ENCODE peak calls at places on chromosomes 3 and 15, in five cellular contexts. One of them, this sample, is unnamed. For H3K4me1, the result is how much of the 10 kb centered on the place peaks cover.

GRCh38 chr3:86594838-86595237 is 396.1 kb downstream of the VGLL3 start:
- DNase-seq in CD8-positive, alpha-beta memory T cell: no peak
- DNase-seq in Caco-2: no peak
- DNase-seq in CD4-positive, alpha-beta memory T cell: no peak
- DNase-seq in NT2/D1: no peak
- DNase-seq in this sample: no peak

GRCh38 chr3:107942244-107942643 is 148.6 kb downstream of the CD47 start:
- DNase-seq in NT2/D1: no peak
- DNase-seq in CD8-positive, alpha-beta memory T cell: no peak
- DNase-seq in CD4-positive, alpha-beta memory T cell: no peak
- DNase-seq in Caco-2: no peak
- DNase-seq in this sample: no peak

GRCh38 chr3:41365973-41366372 is 166.7 kb downstream of the CTNNB1 start:
- DNase-seq in CD8-positive, alpha-beta memory T cell: no peak
- DNase-seq in Caco-2: no peak
- DNase-seq in CD4-positive, alpha-beta memory T cell: no peak
- DNase-seq in NT2/D1: no peak
- DNase-seq in this sample: no peak

GRCh38 chr3:70763894-70764293 is 451.5 kb upstream of the MDFIC2 start:
- DNase-seq in CD4-positive, alpha-beta memory T cell: no peak
- DNase-seq in NT2/D1: no peak
- DNase-seq in CD8-positive, alpha-beta memory T cell: no peak
- DNase-seq in Caco-2: no peak
- DNase-seq in this sample: no peak

GRCh38 chr15:80618666-80619481 is 76.2 kb upstream of the ABHD17C start:
- DNase-seq in CD4-positive, alpha-beta memory T cell: no peak
- DNase-seq in CD8-positive, alpha-beta memory T cell: no peak
- DNase-seq in Caco-2: no peak
- DNase-seq in NT2/D1: no peak
- DNase-seq in this sample: no peak

GRCh38 chr15:72796515-72797337 is 13.2 kb upstream of the ADPGK start:
- DNase-seq in CD8-positive, alpha-beta memory T cell: peak
- DNase-seq in NT2/D1: no peak
- DNase-seq in CD4-positive, alpha-beta memory T cell: no peak
- DNase-seq in Caco-2: peak
- DNase-seq in this sample: no peak

GRCh38 chr3:23880703-23881339 is 36.0 kb downstream of the NKIRAS1 start:
- DNase-seq in CD4-positive, alpha-beta memory T cell: no peak
- DNase-seq in NT2/D1: no peak
- DNase-seq in CD8-positive, alpha-beta memory T cell: no peak
- DNase-seq in Caco-2: no peak
- DNase-seq in this sample: no peak

GRCh38 chr3:18372786-18373405 is 52.2 kb downstream of the SATB1 start:
- DNase-seq in Caco-2: no peak
- DNase-seq in NT2/D1: no peak
- DNase-seq in CD8-positive, alpha-beta memory T cell: peak
- DNase-seq in CD4-positive, alpha-beta memory T cell: no peak
- DNase-seq in this sample: no peak

GRCh38 chr3:145522179-145522578 is 638.8 kb downstream of the PLOD2 start:
- DNase-seq in CD4-positive, alpha-beta memory T cell: no peak
- DNase-seq in CD8-positive, alpha-beta memory T cell: no peak
- DNase-seq in NT2/D1: no peak
- DNase-seq in Caco-2: no peak
- DNase-seq in this sample: no peak

GRCh38 chr3:47910777-47911440 is 105.3 kb downstream of the MAP4 start:
- DNase-seq in CD4-positive, alpha-beta memory T cell: no peak
- DNase-seq in NT2/D1: peak
- DNase-seq in Caco-2: no peak
- DNase-seq in CD8-positive, alpha-beta memory T cell: no peak
- DNase-seq in this sample: no peak

GRCh38 chr3:27883266-27883665 is 161.1 kb upstream of the EOMES start:
- DNase-seq in Caco-2: no peak
- DNase-seq in CD4-positive, alpha-beta memory T cell: no peak
- DNase-seq in NT2/D1: no peak
- DNase-seq in CD8-positive, alpha-beta memory T cell: no peak
- DNase-seq in this sample: no peak

GRCh38 chr15:48842501-48842900 is 31.6 kb upstream of the CEP152 start:
- DNase-seq in NT2/D1: no peak
- DNase-seq in CD8-positive, alpha-beta memory T cell: no peak
- DNase-seq in CD4-positive, alpha-beta memory T cell: no peak
- DNase-seq in Caco-2: no peak
- DNase-seq in this sample: no peak

GRCh38 chr3:117439812-117440211 is 730.2 kb downstream of the TUSC7 start:
- DNase-seq in Caco-2: no peak
- DNase-seq in CD4-positive, alpha-beta memory T cell: no peak
- DNase-seq in CD8-positive, alpha-beta memory T cell: no peak
- DNase-seq in NT2/D1: peak
- DNase-seq in this sample: no peak

GRCh38 chr15:41341519-41341918 is 8.8 kb downstream of the NUSAP1 start:
- DNase-seq in NT2/D1: no peak
- DNase-seq in Caco-2: no peak
- DNase-seq in CD8-positive, alpha-beta memory T cell: no peak
- DNase-seq in CD4-positive, alpha-beta memory T cell: no peak
- DNase-seq in this sample: no peak

GRCh38 chr15:34818531-34818930 is 23.2 kb upstream of the ACTC1 start:
- DNase-seq in CD8-positive, alpha-beta memory T cell: no peak
- DNase-seq in NT2/D1: no peak
- DNase-seq in CD4-positive, alpha-beta memory T cell: no peak
- DNase-seq in Caco-2: no peak
- DNase-seq in this sample: no peak

GRCh38 chr15:93943607-93944006 is 287.8 kb upstream of the MCTP2 start:
- DNase-seq in Caco-2: no peak
- DNase-seq in NT2/D1: no peak
- DNase-seq in CD8-positive, alpha-beta memory T cell: no peak
- DNase-seq in CD4-positive, alpha-beta memory T cell: no peak
- DNase-seq in this sample: no peak

GRCh38 chr3:29463306-29463705 is 182.4 kb downstream of the RBMS3 start:
- DNase-seq in NT2/D1: no peak
- DNase-seq in Caco-2: no peak
- DNase-seq in CD8-positive, alpha-beta memory T cell: no peak
- DNase-seq in CD4-positive, alpha-beta memory T cell: no peak
- DNase-seq in this sample: no peak

GRCh38 chr15:62067448-62068044 is 769 bp downstream of the C2CD4A start:
- DNase-seq in Caco-2: no peak
- DNase-seq in NT2/D1: no peak
- DNase-seq in CD4-positive, alpha-beta memory T cell: no peak
- DNase-seq in CD8-positive, alpha-beta memory T cell: no peak
- DNase-seq in this sample: no peak

GRCh38 chr3:120348065-120348980 is 831 bp downstream of the LRRC58 start:
- DNase-seq in Caco-2: no peak
- DNase-seq in NT2/D1: no peak
- DNase-seq in CD4-positive, alpha-beta memory T cell: peak
- DNase-seq in CD8-positive, alpha-beta memory T cell: no peak
- DNase-seq in this sample: no peak

GRCh38 chr3:1365528-1365927 is 272.7 kb downstream of the CNTN6 start:
- DNase-seq in NT2/D1: no peak
- DNase-seq in CD8-positive, alpha-beta memory T cell: no peak
- DNase-seq in Caco-2: no peak
- DNase-seq in CD4-positive, alpha-beta memory T cell: no peak
- DNase-seq in this sample: no peak

GRCh38 chr15:67783303-67783702 is 42.0 kb upstream of the SKOR1 start:
- DNase-seq in Caco-2: no peak
- DNase-seq in CD4-positive, alpha-beta memory T cell: peak
- DNase-seq in CD8-positive, alpha-beta memory T cell: peak
- DNase-seq in NT2/D1: no peak
- DNase-seq in this sample: no peak

GRCh38 chr3:174125267-174125844 is 727.8 kb downstream of the NLGN1 start:
- DNase-seq in NT2/D1: peak
- DNase-seq in CD4-positive, alpha-beta memory T cell: no peak
- DNase-seq in CD8-positive, alpha-beta memory T cell: no peak
- DNase-seq in Caco-2: no peak
- DNase-seq in this sample: no peak

GRCh38 chr3:62167566-62168262 is 205.6 kb downstream of the FEZF2 start:
- DNase-seq in CD4-positive, alpha-beta memory T cell: no peak
- DNase-seq in NT2/D1: no peak
- DNase-seq in Caco-2: no peak
- DNase-seq in CD8-positive, alpha-beta memory T cell: no peak
- DNase-seq in this sample: no peak

GRCh38 chr3:194070220-194070633 is 65.7 kb upstream of the HES1 start:
- DNase-seq in Caco-2: no peak
- DNase-seq in NT2/D1: no peak
- DNase-seq in CD8-positive, alpha-beta memory T cell: no peak
- DNase-seq in CD4-positive, alpha-beta memory T cell: no peak
- DNase-seq in this sample: no peak

GRCh38 chr15:56732135-56732880 is 1.0 kb downstream of the ZNF280D start:
- DNase-seq in CD8-positive, alpha-beta memory T cell: peak
- DNase-seq in CD4-positive, alpha-beta memory T cell: no peak
- DNase-seq in NT2/D1: no peak
- DNase-seq in Caco-2: no peak
- DNase-seq in this sample: no peak

GRCh38 chr3:132261501-132261900 is 55.7 kb upstream of the ACP3 start:
- DNase-seq in NT2/D1: no peak
- DNase-seq in Caco-2: no peak
- DNase-seq in CD4-positive, alpha-beta memory T cell: no peak
- DNase-seq in CD8-positive, alpha-beta memory T cell: no peak
- DNase-seq in this sample: no peak

GRCh38 chr3:126054870-126055269 is 29.1 kb downstream of the SLC41A3 start:
- DNase-seq in CD8-positive, alpha-beta memory T cell: no peak
- DNase-seq in CD4-positive, alpha-beta memory T cell: no peak
- DNase-seq in NT2/D1: no peak
- DNase-seq in Caco-2: no peak
- DNase-seq in this sample: no peak

GRCh38 chr15:70113304-70113700 is 15.6 kb upstream of the TLE3 start:
- DNase-seq in CD8-positive, alpha-beta memory T cell: no peak
- DNase-seq in Caco-2: no peak
- DNase-seq in NT2/D1: no peak
- DNase-seq in CD4-positive, alpha-beta memory T cell: no peak
- DNase-seq in this sample: peak

GRCh38 chr15:70109982-70110381 is 12.3 kb upstream of the TLE3 start:
- DNase-seq in CD4-positive, alpha-beta memory T cell: no peak
- DNase-seq in NT2/D1: no peak
- DNase-seq in Caco-2: no peak
- DNase-seq in CD8-positive, alpha-beta memory T cell: no peak
- DNase-seq in this sample: no peak

GRCh38 chr15:70112018-70112395 is 14.3 kb upstream of the TLE3 start:
- DNase-seq in CD4-positive, alpha-beta memory T cell: no peak
- DNase-seq in Caco-2: no peak
- DNase-seq in NT2/D1: no peak
- DNase-seq in CD8-positive, alpha-beta memory T cell: no peak
- DNase-seq in this sample: no peak

GRCh38 chr15:70109522-70109921 is 11.8 kb upstream of the TLE3 start:
- DNase-seq in NT2/D1: no peak
- DNase-seq in CD8-positive, alpha-beta memory T cell: no peak
- DNase-seq in CD4-positive, alpha-beta memory T cell: no peak
- DNase-seq in Caco-2: no peak
- DNase-seq in this sample: no peak

GRCh38 chr15:70111203-70112017 is 13.7 kb upstream of the TLE3 start:
- DNase-seq in CD8-positive, alpha-beta memory T cell: no peak
- DNase-seq in Caco-2: peak
- DNase-seq in CD4-positive, alpha-beta memory T cell: no peak
- DNase-seq in NT2/D1: peak
- DNase-seq in this sample: peak
- H3K4me3 ChIP-seq in CD8-positive, alpha-beta memory T cell: no peak
- H3K4me3 ChIP-seq in Caco-2: peak
- H3K4me3 ChIP-seq in CD4-positive, alpha-beta memory T cell: no peak
- H3K4me3 ChIP-seq in NT2/D1: peak
- H3K4me3 ChIP-seq in this sample: no peak

GRCh38 chr3:124577494-124578167 is 152.6 kb upstream of the UMPS start:
- DNase-seq in NT2/D1: no peak
- DNase-seq in CD4-positive, alpha-beta memory T cell: no peak
- DNase-seq in CD8-positive, alpha-beta memory T cell: no peak
- DNase-seq in Caco-2: no peak
- DNase-seq in this sample: no peak
- H3K4me1 ChIP-seq in NT2/D1: under half
- H3K4me1 ChIP-seq in CD4-positive, alpha-beta memory T cell: under half
- H3K4me1 ChIP-seq in CD8-positive, alpha-beta memory T cell: under half
- H3K4me1 ChIP-seq in Caco-2: under half
- H3K4me1 ChIP-seq in this sample: under half

GRCh38 chr3:43016513-43016865 is 37.4 kb downstream of the GASK1A start:
- DNase-seq in NT2/D1: no peak
- DNase-seq in CD4-positive, alpha-beta memory T cell: no peak
- DNase-seq in CD8-positive, alpha-beta memory T cell: peak
- DNase-seq in Caco-2: no peak
- DNase-seq in this sample: no peak

GRCh38 chr3:43015572-43016512 is 36.7 kb downstream of the GASK1A start:
- DNase-seq in CD4-positive, alpha-beta memory T cell: peak
- DNase-seq in NT2/D1: no peak
- DNase-seq in CD8-positive, alpha-beta memory T cell: peak
- DNase-seq in Caco-2: no peak
- DNase-seq in this sample: no peak

GRCh38 chr3:43014216-43014615 is 35.1 kb downstream of the GASK1A start:
- DNase-seq in Caco-2: no peak
- DNase-seq in NT2/D1: no peak
- DNase-seq in CD4-positive, alpha-beta memory T cell: no peak
- DNase-seq in CD8-positive, alpha-beta memory T cell: no peak
- DNase-seq in this sample: no peak

GRCh38 chr3:43013743-43014155 is 34.6 kb downstream of the GASK1A start:
- DNase-seq in CD8-positive, alpha-beta memory T cell: peak
- DNase-seq in CD4-positive, alpha-beta memory T cell: peak
- DNase-seq in Caco-2: no peak
- DNase-seq in NT2/D1: no peak
- DNase-seq in this sample: no peak

GRCh38 chr3:43014990-43015389 is 35.9 kb downstream of the GASK1A start:
- DNase-seq in Caco-2: no peak
- DNase-seq in CD8-positive, alpha-beta memory T cell: no peak
- DNase-seq in NT2/D1: no peak
- DNase-seq in CD4-positive, alpha-beta memory T cell: no peak
- DNase-seq in this sample: no peak
- H3K4me3 ChIP-seq in Caco-2: no peak
- H3K4me3 ChIP-seq in CD8-positive, alpha-beta memory T cell: peak
- H3K4me3 ChIP-seq in NT2/D1: no peak
- H3K4me3 ChIP-seq in CD4-positive, alpha-beta memory T cell: no peak
- H3K4me3 ChIP-seq in this sample: no peak

GRCh38 chr3:195542261-195542660 is 864 bp downstream of the PPP1R2 start:
- DNase-seq in CD8-positive, alpha-beta memory T cell: peak
- DNase-seq in CD4-positive, alpha-beta memory T cell: no peak
- DNase-seq in Caco-2: no peak
- DNase-seq in NT2/D1: no peak
- DNase-seq in this sample: no peak

GRCh38 chr3:195539479-195539878 is 3.6 kb downstream of the PPP1R2 start:
- DNase-seq in CD4-positive, alpha-beta memory T cell: no peak
- DNase-seq in CD8-positive, alpha-beta memory T cell: no peak
- DNase-seq in Caco-2: no peak
- DNase-seq in NT2/D1: no peak
- DNase-seq in this sample: no peak

GRCh38 chr3:195537995-195538394 is 5.1 kb downstream of the PPP1R2 start:
- DNase-seq in NT2/D1: no peak
- DNase-seq in CD8-positive, alpha-beta memory T cell: peak
- DNase-seq in Caco-2: no peak
- DNase-seq in CD4-positive, alpha-beta memory T cell: peak
- DNase-seq in this sample: no peak

GRCh38 chr3:195540526-195540925 is 2.6 kb downstream of the PPP1R2 start:
- DNase-seq in Caco-2: no peak
- DNase-seq in NT2/D1: no peak
- DNase-seq in CD4-positive, alpha-beta memory T cell: no peak
- DNase-seq in CD8-positive, alpha-beta memory T cell: no peak
- DNase-seq in this sample: no peak

DNA sequence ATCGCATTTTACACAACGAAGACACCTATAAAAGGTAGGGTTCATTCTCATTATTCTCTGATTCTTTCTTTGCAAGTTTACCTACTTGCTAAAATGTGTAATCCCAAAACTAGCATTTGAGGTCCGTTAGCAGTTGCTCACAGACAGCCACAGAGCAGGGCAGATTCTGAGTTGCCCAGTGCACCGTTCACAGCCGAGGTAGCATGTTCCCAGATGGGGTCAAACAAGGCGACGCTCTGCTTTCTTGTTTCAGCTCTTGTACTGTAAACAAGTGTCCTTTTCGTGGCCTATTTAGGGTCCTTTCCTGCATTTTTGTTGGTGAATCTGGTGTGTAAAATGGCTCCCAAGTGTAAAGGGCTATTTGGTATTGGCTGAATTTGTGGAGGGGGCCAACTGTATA is 3.1 kb downstream of the PPP1R2 start:
- DNase-seq in NT2/D1: no peak
- DNase-seq in CD4-positive, alpha-beta memory T cell: no peak
- DNase-seq in Caco-2: no peak
- DNase-seq in CD8-positive, alpha-beta memory T cell: no peak
- DNase-seq in this sample: no peak
- H3K4me1 ChIP-seq in NT2/D1: under half
- H3K4me1 ChIP-seq in CD4-positive, alpha-beta memory T cell: half or more
- H3K4me1 ChIP-seq in Caco-2: under half
- H3K4me1 ChIP-seq in CD8-positive, alpha-beta memory T cell: half or more
- H3K4me1 ChIP-seq in this sample: under half

This sample was measured in tibial artery.